ENCODE peak calls at places on chromosome 3, in eight cellular contexts. One of them, this sample, is unnamed.

GRCh38 chr3:107264888-107265287 is 112.4 kb upstream of the CCDC54 start:
- DNase-seq in astrocyte: no peak
- DNase-seq in astrocyte of the spinal cord: no peak
- DNase-seq in small intestine: peak; percentile 65
- DNase-seq in mesendoderm: peak; percentile 82
- DNase-seq in PC-3: no peak
- DNase-seq in right lobe of liver: no peak
- DNase-seq in uterus: no peak
- DNase-seq in this sample: no peak

GRCh38 chr3:51137715-51138114 is 247.4 kb upstream of the MANF start:
- DNase-seq in astrocyte: no peak
- DNase-seq in astrocyte of the spinal cord: no peak
- DNase-seq in PC-3: no peak
- DNase-seq in uterus: no peak
- DNase-seq in small intestine: no peak
- DNase-seq in mesendoderm: no peak
- DNase-seq in right lobe of liver: no peak
- DNase-seq in this sample: no peak

GRCh38 chr3:53166781-53167291 is 5.8 kb downstream of the PRKCD start:
- DNase-seq in astrocyte: peak; percentile 60
- DNase-seq in right lobe of liver: no peak
- DNase-seq in uterus: peak; percentile 36
- DNase-seq in astrocyte of the spinal cord: peak; percentile 46
- DNase-seq in mesendoderm: no peak
- DNase-seq in small intestine: no peak
- DNase-seq in PC-3: peak; percentile 43
- DNase-seq in this sample: peak; percentile 55

GRCh38 chr3:169232863-169233262 is 430.6 kb downstream of the MECOM start:
- DNase-seq in uterus: no peak
- DNase-seq in astrocyte: peak; percentile 42
- DNase-seq in astrocyte of the spinal cord: peak; percentile 63
- DNase-seq in mesendoderm: peak; percentile 51
- DNase-seq in small intestine: no peak
- DNase-seq in right lobe of liver: no peak
- DNase-seq in PC-3: no peak
- DNase-seq in this sample: peak; percentile 4

GRCh38 chr3:44363591-44363990 is 25.0 kb downstream of the TCAIM start:
- DNase-seq in uterus: no peak
- DNase-seq in mesendoderm: no peak
- DNase-seq in small intestine: no peak
- DNase-seq in astrocyte of the spinal cord: no peak
- DNase-seq in right lobe of liver: no peak
- DNase-seq in astrocyte: no peak
- DNase-seq in PC-3: no peak
- DNase-seq in this sample: no peak

GRCh38 chr3:4425707-4426106 is 41.4 kb downstream of the SUMF1 start:
- DNase-seq in right lobe of liver: no peak
- DNase-seq in uterus: no peak
- DNase-seq in small intestine: no peak
- DNase-seq in mesendoderm: no peak
- DNase-seq in PC-3: no peak
- DNase-seq in astrocyte of the spinal cord: no peak
- DNase-seq in astrocyte: peak; percentile 10
- DNase-seq in this sample: no peak

GRCh38 chr3:37859908-37860199 is 1.8 kb upstream of the CTDSPL start:
- DNase-seq in right lobe of liver: no peak
- DNase-seq in mesendoderm: no peak
- DNase-seq in PC-3: no peak
- DNase-seq in astrocyte: no peak
- DNase-seq in uterus: no peak
- DNase-seq in astrocyte of the spinal cord: no peak
- DNase-seq in small intestine: no peak
- DNase-seq in this sample: no peak

GRCh38 chr3:45544719-45545296 is 49.7 kb upstream of the LIMD1 start:
- DNase-seq in right lobe of liver: peak; percentile 92
- DNase-seq in PC-3: no peak
- DNase-seq in mesendoderm: no peak
- DNase-seq in astrocyte of the spinal cord: no peak
- DNase-seq in astrocyte: no peak
- DNase-seq in uterus: no peak
- DNase-seq in small intestine: no peak
- DNase-seq in this sample: no peak

GRCh38 chr3:195128255-195129071 is 142.5 kb downstream of the XXYLT1 start:
- DNase-seq in uterus: no peak
- DNase-seq in astrocyte of the spinal cord: peak; percentile 50
- DNase-seq in mesendoderm: no peak
- DNase-seq in astrocyte: peak; percentile 47
- DNase-seq in right lobe of liver: no peak
- DNase-seq in small intestine: no peak
- DNase-seq in PC-3: no peak
- DNase-seq in this sample: no peak

GRCh38 chr3:169104972-169105371 is 558.5 kb downstream of the MECOM start:
- DNase-seq in small intestine: no peak
- DNase-seq in astrocyte of the spinal cord: peak; percentile 77
- DNase-seq in uterus: no peak
- DNase-seq in astrocyte: peak; percentile 85
- DNase-seq in right lobe of liver: no peak
- DNase-seq in mesendoderm: no peak
- DNase-seq in PC-3: peak; percentile 46
- DNase-seq in this sample: peak; percentile 63

GRCh38 chr3:133983126-133983525 is 46.6 kb downstream of the SLCO2A1 start:
- DNase-seq in uterus: no peak
- DNase-seq in PC-3: no peak
- DNase-seq in mesendoderm: no peak
- DNase-seq in astrocyte of the spinal cord: no peak
- DNase-seq in small intestine: no peak
- DNase-seq in right lobe of liver: no peak
- DNase-seq in astrocyte: no peak
- DNase-seq in this sample: no peak

GRCh38 chr3:77746048-77746447 is 706.1 kb downstream of the ROBO2 start:
- DNase-seq in PC-3: no peak
- DNase-seq in right lobe of liver: no peak
- DNase-seq in mesendoderm: no peak
- DNase-seq in astrocyte of the spinal cord: no peak
- DNase-seq in astrocyte: no peak
- DNase-seq in small intestine: no peak
- DNase-seq in uterus: no peak
- DNase-seq in this sample: no peak

GRCh38 chr3:159844383-159844730 is 144.3 kb upstream of the IL12A start:
- DNase-seq in mesendoderm: no peak
- DNase-seq in right lobe of liver: no peak
- DNase-seq in small intestine: no peak
- DNase-seq in astrocyte of the spinal cord: peak; percentile 73
- DNase-seq in uterus: no peak
- DNase-seq in astrocyte: peak; percentile 76
- DNase-seq in PC-3: no peak
- DNase-seq in this sample: no peak

DNA sequence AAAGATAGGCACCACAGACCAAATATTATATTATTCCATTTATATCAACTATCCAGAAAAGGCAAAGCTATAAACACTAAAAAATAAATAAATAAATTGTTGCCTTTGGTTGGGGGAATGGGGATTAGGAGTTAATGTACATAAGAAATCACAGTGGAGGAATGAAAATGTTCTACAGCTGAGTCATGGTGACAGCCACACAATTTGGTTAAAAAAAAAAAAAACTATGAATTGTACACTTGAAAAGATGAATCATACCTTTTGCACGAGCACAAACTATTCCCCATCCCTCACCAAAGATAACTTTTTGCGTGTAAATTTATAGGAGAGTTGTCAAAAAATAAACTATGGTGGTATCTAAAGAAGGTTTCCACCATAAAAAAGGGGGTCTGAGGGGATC is 103.2 kb downstream of the TBC1D5 start:
- DNase-seq in astrocyte: peak; percentile 73
- DNase-seq in uterus: no peak
- DNase-seq in small intestine: no peak
- DNase-seq in PC-3: peak; percentile 67
- DNase-seq in right lobe of liver: no peak
- DNase-seq in astrocyte of the spinal cord: peak; percentile 79
- DNase-seq in mesendoderm: no peak
- DNase-seq in this sample: peak; percentile 75
- H3K4me3 ChIP-seq in astrocyte: peak overlapping the region; percentile 39
- H3K4me3 ChIP-seq in uterus: no peak overlapping the region
- H3K4me3 ChIP-seq in small intestine: no peak overlapping the region
- H3K4me3 ChIP-seq in PC-3: no peak overlapping the region
- H3K4me3 ChIP-seq in right lobe of liver: no peak overlapping the region
- H3K4me3 ChIP-seq in astrocyte of the spinal cord: no peak overlapping the region
- H3K4me3 ChIP-seq in mesendoderm: no peak overlapping the region
- H3K4me3 ChIP-seq in this sample: no peak overlapping the region

DNA sequence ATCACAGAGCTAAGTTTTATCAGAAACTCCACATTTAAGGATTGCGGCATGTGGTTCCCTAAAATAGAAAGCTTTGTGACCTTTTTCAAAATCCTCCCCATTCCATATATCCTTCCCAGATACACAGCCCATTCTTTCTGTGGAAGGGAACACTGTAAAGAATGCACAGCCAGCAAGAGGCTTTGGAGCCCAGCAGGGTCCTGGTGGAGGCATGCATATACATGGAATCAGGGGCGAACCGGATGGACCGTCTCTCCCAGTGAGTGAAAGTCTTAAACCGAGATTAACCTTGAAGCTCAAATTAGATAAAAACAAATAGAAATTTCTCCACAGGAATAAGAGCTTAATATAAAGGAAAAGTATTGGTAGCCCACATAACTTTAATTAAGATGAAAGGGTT is 436.2 kb upstream of the MDFIC2 start:
- DNase-seq in PC-3: no peak
- DNase-seq in astrocyte of the spinal cord: no peak
- DNase-seq in astrocyte: no peak
- DNase-seq in mesendoderm: peak; percentile 31
- DNase-seq in right lobe of liver: no peak
- DNase-seq in uterus: no peak
- DNase-seq in small intestine: no peak
- DNase-seq in this sample: no peak
- H3K4me3 ChIP-seq in PC-3: no peak overlapping the region
- H3K4me3 ChIP-seq in astrocyte of the spinal cord: no peak overlapping the region
- H3K4me3 ChIP-seq in astrocyte: no peak overlapping the region
- H3K4me3 ChIP-seq in mesendoderm: no peak overlapping the region
- H3K4me3 ChIP-seq in right lobe of liver: no peak overlapping the region
- H3K4me3 ChIP-seq in uterus: no peak overlapping the region
- H3K4me3 ChIP-seq in small intestine: no peak overlapping the region
- H3K4me3 ChIP-seq in this sample: no peak overlapping the region

GRCh38 chr3:63977893-63978292 is 45.4 kb downstream of the PSMD6 start:
- DNase-seq in right lobe of liver: no peak
- DNase-seq in mesendoderm: no peak
- DNase-seq in small intestine: no peak
- DNase-seq in PC-3: no peak
- DNase-seq in astrocyte of the spinal cord: no peak
- DNase-seq in astrocyte: no peak
- DNase-seq in uterus: no peak
- DNase-seq in this sample: no peak

GRCh38 chr3:63979093-63979492 is 44.2 kb downstream of the PSMD6 start:
- DNase-seq in PC-3: no peak
- DNase-seq in astrocyte: peak; percentile 48
- DNase-seq in small intestine: peak; percentile 22
- DNase-seq in mesendoderm: no peak
- DNase-seq in astrocyte of the spinal cord: no peak
- DNase-seq in uterus: no peak
- DNase-seq in right lobe of liver: no peak
- DNase-seq in this sample: no peak

GRCh38 chr3:63980830-63981498 is 42.3 kb downstream of the PSMD6 start:
- DNase-seq in uterus: no peak
- DNase-seq in small intestine: no peak
- DNase-seq in astrocyte of the spinal cord: no peak
- DNase-seq in mesendoderm: no peak
- DNase-seq in astrocyte: no peak
- DNase-seq in right lobe of liver: no peak
- DNase-seq in PC-3: no peak
- DNase-seq in this sample: no peak

GRCh38 chr3:63981980-63982379 is 41.3 kb downstream of the PSMD6 start:
- DNase-seq in uterus: no peak
- DNase-seq in mesendoderm: no peak
- DNase-seq in right lobe of liver: no peak
- DNase-seq in astrocyte of the spinal cord: no peak
- DNase-seq in astrocyte: no peak
- DNase-seq in small intestine: no peak
- DNase-seq in PC-3: no peak
- DNase-seq in this sample: no peak

GRCh38 chr3:63980019-63980418 is 43.3 kb downstream of the PSMD6 start:
- DNase-seq in PC-3: no peak
- DNase-seq in astrocyte: no peak
- DNase-seq in mesendoderm: no peak
- DNase-seq in astrocyte of the spinal cord: no peak
- DNase-seq in small intestine: no peak
- DNase-seq in right lobe of liver: no peak
- DNase-seq in uterus: no peak
- DNase-seq in this sample: no peak
- H3K4me3 ChIP-seq in PC-3: no peak overlapping the region
- H3K4me3 ChIP-seq in astrocyte: no peak overlapping the region
- H3K4me3 ChIP-seq in mesendoderm: no peak overlapping the region
- H3K4me3 ChIP-seq in astrocyte of the spinal cord: no peak overlapping the region
- H3K4me3 ChIP-seq in small intestine: no peak overlapping the region
- H3K4me3 ChIP-seq in right lobe of liver: no peak overlapping the region
- H3K4me3 ChIP-seq in uterus: no peak overlapping the region
- H3K4me3 ChIP-seq in this sample: no peak overlapping the region

GRCh38 chr3:41198950-41199865 is at the start of gene CTNNB1:
- DNase-seq in astrocyte of the spinal cord: peak; percentile 98
- DNase-seq in mesendoderm: peak; percentile 96
- DNase-seq in uterus: peak; percentile 94
- DNase-seq in small intestine: peak; percentile 89
- DNase-seq in PC-3: peak; percentile 91
- DNase-seq in astrocyte: peak; percentile 95
- DNase-seq in right lobe of liver: peak; percentile 94
- DNase-seq in this sample: peak; percentile 84

GRCh38 chr3:41198046-41198445 is 1.3 kb upstream of the CTNNB1 start:
- DNase-seq in right lobe of liver: no peak
- DNase-seq in PC-3: no peak
- DNase-seq in uterus: no peak
- DNase-seq in astrocyte of the spinal cord: no peak
- DNase-seq in small intestine: no peak
- DNase-seq in astrocyte: no peak
- DNase-seq in mesendoderm: no peak
- DNase-seq in this sample: no peak

GRCh38 chr3:41199866-41200668 is 762 bp downstream of the CTNNB1 start:
- DNase-seq in right lobe of liver: no peak
- DNase-seq in astrocyte of the spinal cord: peak; percentile 52
- DNase-seq in astrocyte: peak; percentile 7
- DNase-seq in mesendoderm: peak; percentile 40
- DNase-seq in small intestine: peak; percentile 55
- DNase-seq in PC-3: peak; percentile 46
- DNase-seq in uterus: no peak
- DNase-seq in this sample: peak; percentile 41

GRCh38 chr3:41196499-41197410 is 2.5 kb upstream of the CTNNB1 start:
- DNase-seq in astrocyte: no peak
- DNase-seq in astrocyte of the spinal cord: no peak
- DNase-seq in right lobe of liver: no peak
- DNase-seq in mesendoderm: no peak
- DNase-seq in uterus: no peak
- DNase-seq in small intestine: no peak
- DNase-seq in PC-3: no peak
- DNase-seq in this sample: no peak

DNA sequence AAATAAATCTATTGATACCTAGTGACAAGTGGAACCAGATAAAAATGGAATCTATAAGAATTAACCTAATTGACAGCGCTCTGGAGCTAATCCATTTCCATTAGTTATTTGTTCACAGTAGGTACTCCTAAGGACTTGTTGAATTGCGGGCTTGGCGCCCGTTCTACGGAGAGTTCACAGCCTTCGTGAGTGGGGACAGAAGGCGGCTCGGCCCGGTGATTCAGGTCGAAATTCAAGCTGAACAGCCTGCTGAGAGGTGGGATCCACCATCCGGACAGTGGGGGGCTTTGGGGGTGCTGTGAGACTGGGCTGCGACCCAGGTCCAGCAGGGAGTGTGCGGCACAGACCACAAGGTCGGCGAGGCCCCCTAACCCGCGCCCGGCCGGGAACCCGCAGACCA is 779 bp upstream of the CTNNB1 start:
- DNase-seq in astrocyte: peak; percentile 14
- DNase-seq in astrocyte of the spinal cord: peak; percentile 45
- DNase-seq in mesendoderm: peak; percentile 53
- DNase-seq in small intestine: peak; percentile 49
- DNase-seq in uterus: peak; percentile 31
- DNase-seq in PC-3: no peak
- DNase-seq in right lobe of liver: peak; percentile 64
- DNase-seq in this sample: no peak
- H3K4me3 ChIP-seq in astrocyte: peak overlapping the region; percentile 80
- H3K4me3 ChIP-seq in astrocyte of the spinal cord: peak overlapping the region; percentile 97
- H3K4me3 ChIP-seq in mesendoderm: peak overlapping the region; percentile 57
- H3K4me3 ChIP-seq in small intestine: peak overlapping the region; percentile 82
- H3K4me3 ChIP-seq in uterus: peak overlapping the region; percentile 95
- H3K4me3 ChIP-seq in PC-3: peak overlapping the region; percentile 90
- H3K4me3 ChIP-seq in right lobe of liver: peak overlapping the region; percentile 76
- H3K4me3 ChIP-seq in this sample: peak overlapping the region; percentile 95